ENCODE peak calls at places on chromosomes 11 and 22, in nine cellular contexts. X is neural progenitor cell, V is GM23338, P is GM23248, G is HCT116, T is hepatocyte, U is SK-N-SH, C is MM.1S, Q is PC-3. M is an unnamed sample.
A peak's percentile ranks its signal among the peaks of the same experiment; 100 is the strongest.

GRCh38 chr22:39155421-39155820 is 2.9 kb upstream of the CBX7 start:
- DNase-seq in X (no peak), V (no peak), P (no peak), G (no peak), T (no peak), U (no peak), C (no peak), Q (no peak), M (no peak)

GRCh38 chr11:46294365-46295309 is 17.2 kb downstream of the CREB3L1 start:
- DNase-seq in X (peak; percentile 85), V (peak; percentile 92), P (peak; percentile 95), G (no peak), T (peak; percentile 85), U (peak; percentile 60), C (no peak), Q (peak; percentile 58), M (no peak)

GRCh38 chr22:45648320-45649070 is 23.1 kb upstream of the ATXN10 start:
- DNase-seq in X (no peak), V (no peak), P (no peak), G (no peak), T (no peak), U (peak; percentile 9), C (no peak), Q (no peak), M (no peak)

GRCh38 chr11:105899776-105900175 is 122.3 kb downstream of the MSANTD4 start:
- DNase-seq in X (no peak), V (no peak), P (no peak), G (no peak), T (no peak), U (no peak), C (no peak), Q (no peak), M (no peak)

GRCh38 chr22:46969491-46969890 is 207.0 kb downstream of the TBC1D22A start:
- DNase-seq in X (no peak), V (no peak), P (no peak), G (no peak), T (no peak), U (no peak), C (no peak), Q (no peak), M (no peak)

GRCh38 chr22:41181349-41182241 is 23.5 kb upstream of the L3MBTL2 start:
- DNase-seq in X (no peak), V (peak; percentile 67), P (no peak), G (no peak), T (no peak), U (no peak), C (no peak), Q (peak; percentile 49), M (no peak)

GRCh38 chr11:34154059-34154875 is 48.8 kb downstream of the NAT10 start:
- DNase-seq in X (no peak), V (no peak), P (no peak), G (no peak), T (no peak), U (no peak), C (no peak), Q (no peak), M (peak; percentile 62)

GRCh38 chr11:118171274-118172062 is 5.0 kb downstream of the SCN2B start:
- DNase-seq in X (peak; percentile 91), V (peak; percentile 94), P (peak; percentile 63), G (no peak), T (peak; percentile 87), U (peak; percentile 93), C (peak; percentile 64), Q (peak; percentile 80), M (peak; percentile 76)

GRCh38 chr11:59273008-59273841 is 60.5 kb upstream of the MPEG1 start:
- DNase-seq in X (no peak), V (no peak), P (no peak), G (no peak), T (no peak), U (no peak), C (peak; percentile 17), Q (peak; percentile 29), M (peak; percentile 97)

GRCh38 chr22:22380098-22381030 is 128.2 kb downstream of the ZNF280B start:
- DNase-seq in X (peak; percentile 53), V (peak; percentile 66), P (peak; percentile 7), G (no peak), T (no peak), U (peak; percentile 35), C (peak; percentile 40), Q (peak; percentile 10), M (peak; percentile 95)

GRCh38 chr22:45331486-45331885 is 21.8 kb downstream of the FAM118A start:
- DNase-seq in X (no peak), V (no peak), P (no peak), G (no peak), T (no peak), U (no peak), C (no peak), Q (no peak), M (no peak)

GRCh38 chr11:18171377-18172000 is 1.1 kb upstream of the MRGPRX4 start:
- DNase-seq in X (peak; percentile 73), V (peak; percentile 71), P (peak; percentile 52), G (peak; percentile 23), T (peak; percentile 52), U (peak; percentile 55), C (peak; percentile 10), Q (peak; percentile 51), M (peak; percentile 56)

GRCh38 chr22:44847892-44848291 is 95.5 kb downstream of the ARHGAP8 start:
- DNase-seq in X (no peak), V (no peak), P (no peak), G (no peak), T (no peak), U (no peak), C (no peak), Q (no peak), M (no peak)

DNA sequence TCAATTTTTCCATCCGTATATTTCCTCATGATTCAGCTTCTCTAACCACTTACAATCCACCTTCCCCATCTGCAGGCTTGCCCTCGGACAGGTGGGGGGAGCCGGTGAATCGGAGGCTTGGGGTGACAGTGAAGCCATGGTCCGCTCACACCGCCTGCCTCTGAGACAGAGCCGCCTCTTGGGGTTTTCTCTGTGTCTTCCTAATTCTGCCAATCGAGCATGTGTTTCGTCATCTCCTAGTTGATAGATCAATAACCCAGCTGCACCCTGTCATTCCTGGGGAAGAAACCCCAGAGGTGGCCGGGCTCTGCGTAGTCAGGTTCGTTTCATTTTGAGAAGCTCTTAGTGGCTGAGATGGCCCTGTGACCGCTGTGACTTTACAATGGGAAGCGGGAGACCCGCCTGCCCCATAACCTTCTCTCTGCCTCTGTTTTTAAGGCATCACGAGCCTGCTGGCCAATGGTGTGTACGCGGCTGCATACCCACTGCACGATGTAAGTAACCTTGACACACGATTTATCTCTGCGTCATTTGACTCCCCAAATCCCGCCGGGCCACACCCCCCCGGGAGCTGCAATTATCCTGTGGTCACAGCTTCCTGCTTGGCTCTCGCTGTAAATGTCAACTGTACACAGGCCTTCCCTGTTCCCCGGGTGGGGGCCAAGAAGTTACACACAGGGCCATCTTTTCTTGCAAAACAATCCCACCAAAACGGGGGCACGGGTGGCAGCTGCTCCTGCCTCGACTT is 33.3 kb downstream of the ANO1 start:
- DNase-seq in X (peak; percentile 31), V (peak; percentile 43), P (peak; percentile 72), G (no peak), T (peak; percentile 44), U (no peak), C (no peak), Q (peak; percentile 31), M (no peak)
- TF ChIP-seq EZH2phosphoT487 in X (no peak), V (no peak), P (no peak), G (no peak), T (no peak), U (no peak), C (no peak), Q (no peak), M (no peak)

DNA sequence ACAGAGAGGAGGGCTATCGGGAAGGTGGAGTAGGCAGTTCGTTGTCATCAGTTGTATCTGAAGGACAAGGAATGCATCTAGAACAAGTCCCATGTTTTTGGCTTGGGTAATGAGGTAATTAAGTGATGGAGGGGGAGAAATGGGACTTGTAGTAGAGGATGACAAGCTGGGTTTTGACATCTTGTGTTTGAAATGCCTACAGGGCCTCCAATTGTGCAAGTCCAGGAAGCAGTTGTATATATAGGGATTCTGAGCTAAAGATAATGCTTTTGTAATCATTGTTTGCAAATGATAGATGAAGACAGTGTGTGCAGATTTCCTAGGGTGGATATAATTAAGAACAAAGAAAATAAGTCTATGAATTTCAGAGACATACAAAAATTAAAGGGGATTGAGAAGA is 622.9 kb downstream of the NTM start:
- DNase-seq in X (no peak), V (no peak), P (no peak), G (no peak), T (no peak), U (no peak), C (no peak), Q (no peak), M (no peak)
- H3K4me2 ChIP-seq in X (no peak overlapping the region), V (no peak overlapping the region), P (no peak overlapping the region), G (no peak overlapping the region), T (no peak overlapping the region), U (no peak overlapping the region), C (no peak overlapping the region), Q (no peak overlapping the region), M (no peak overlapping the region)

GRCh38 chr11:10459029-10459970 is 4.2 kb downstream of the AMPD3 start:
- DNase-seq in X (no peak), V (no peak), P (no peak), G (no peak), T (no peak), U (no peak), C (peak; percentile 68), Q (no peak), M (peak; percentile 83)
- H3K4me3 ChIP-seq in X (no peak overlapping the region), V (no peak overlapping the region), P (no peak overlapping the region), G (no peak overlapping the region), T (no peak overlapping the region), U (no peak overlapping the region), C (peak overlapping the region; percentile 19), Q (no peak overlapping the region), M (peak overlapping the region; percentile 73)

GRCh38 chr22:49590381-49590780 is 237.3 kb downstream of the BRD1 start:
- DNase-seq in X (no peak), V (no peak), P (no peak), G (no peak), T (no peak), U (no peak), C (no peak), Q (no peak), M (no peak)
- TF ChIP-seq EZH2phosphoT487 in X (no peak), V (no peak), P (no peak), G (no peak), T (no peak), U (no peak), C (no peak), Q (no peak), M (no peak)

GRCh38 chr11:114293201-114293711 is 2.9 kb upstream of the NNMT start:
- DNase-seq in X (no peak), V (no peak), P (no peak), G (no peak), T (no peak), U (no peak), C (no peak), Q (peak; percentile 89), M (no peak)
- H3K4me2 ChIP-seq in X (no peak overlapping the region), V (no peak overlapping the region), P (peak overlapping the region; percentile 97), G (no peak overlapping the region), T (no peak overlapping the region), U (no peak overlapping the region), C (no peak overlapping the region), Q (peak overlapping the region; percentile 52), M (no peak overlapping the region)